ENCODE peak calls at places on chromosomes 5 and 9, in seven cellular contexts. R, J, E, S, X, V and O are unnamed samples.

GRCh38 chr5:3068401-3068800 is 316.9 kb upstream of the IRX2 start:
- DNase-seq in R (no peak), J (no peak), E (no peak), S (no peak), X (no peak), V (no peak), O (no peak)

GRCh38 chr9:73643379-73644013 is 491.8 kb downstream of the ANXA1 start:
- DNase-seq in R (no peak), J (no peak), E (no peak), S (no peak), X (peak; percentile 78), V (no peak), O (no peak)

GRCh38 chr5:135986891-135987401 is 32.2 kb upstream of the LECT2 start:
- DNase-seq in R (no peak), J (no peak), E (no peak), S (peak; percentile 42), X (no peak), V (no peak), O (no peak)

GRCh38 chr9:137802521-137803243 is 74.9 kb upstream of the CACNA1B start:
- DNase-seq in R (no peak), J (no peak), E (no peak), S (no peak), X (no peak), V (no peak), O (no peak)

GRCh38 chr5:124583469-124584350 is 162.7 kb downstream of the ZNF608 start:
- DNase-seq in R (no peak), J (no peak), E (peak; percentile 62), S (peak; percentile 93), X (peak; percentile 90), V (no peak), O (peak; percentile 23)

GRCh38 chr9:89592963-89593775 is 11.6 kb upstream of the GADD45G start:
- DNase-seq in R (no peak), J (peak; percentile 45), E (no peak), S (no peak), X (peak; percentile 38), V (no peak), O (no peak)

GRCh38 chr5:171436804-171437285 is 17.4 kb downstream of the FGF18 start:
- DNase-seq in R (no peak), J (no peak), E (no peak), S (no peak), X (no peak), V (no peak), O (no peak)

GRCh38 chr5:113084402-113085083 is 107.9 kb downstream of the DCP2 start:
- DNase-seq in R (no peak), J (peak; percentile 76), E (no peak), S (no peak), X (no peak), V (peak; percentile 51), O (no peak)

GRCh38 chr5:181261320-181262085 is 560 bp upstream of the TRIM52 start:
- DNase-seq in R (peak; percentile 66), J (peak; percentile 84), E (peak; percentile 78), S (peak; percentile 78), X (peak; percentile 78), V (peak; percentile 84), O (peak; percentile 78)

GRCh38 chr5:78162253-78162862 is 132.1 kb downstream of the AP3B1 start:
- DNase-seq in R (no peak), J (no peak), E (peak; percentile 56), S (peak; percentile 18), X (peak; percentile 31), V (peak; percentile 37), O (no peak)

GRCh38 chr5:176447538-176447981 is 625 bp upstream of the FAF2 start:
- DNase-seq in R (no peak), J (peak; percentile 54), E (no peak), S (peak; percentile 27), X (no peak), V (peak; percentile 80), O (no peak)

GRCh38 chr9:21670374-21670773 is 132.1 kb upstream of the MTAP start:
- DNase-seq in R (no peak), J (no peak), E (no peak), S (no peak), X (no peak), V (no peak), O (no peak)

GRCh38 chr9:6805532-6805931 is 47.8 kb downstream of the KDM4C start:
- DNase-seq in R (no peak), J (peak; percentile 30), E (peak; percentile 35), S (no peak), X (peak; percentile 53), V (peak; percentile 31), O (no peak)

DNA sequence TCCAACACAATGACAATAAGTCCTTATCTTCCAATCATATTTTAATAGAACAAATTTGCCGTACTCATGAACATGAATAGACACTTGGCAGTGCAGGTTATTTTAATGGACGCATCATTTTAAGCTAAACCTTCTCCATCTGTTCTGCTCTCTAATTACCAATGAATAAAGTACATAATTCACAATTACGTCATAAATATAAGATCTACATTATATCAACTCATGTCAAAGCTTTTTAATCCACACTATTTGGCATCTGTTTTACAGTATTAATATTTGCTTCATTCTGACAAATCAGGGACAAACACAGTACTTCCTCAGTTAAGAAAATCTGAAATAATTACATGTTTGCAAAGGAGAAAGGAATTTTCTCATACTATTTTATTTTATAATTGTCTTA is 344.1 kb upstream of the DMAC1 start:
- DNase-seq in R (no peak), J (no peak), E (no peak), S (no peak), X (no peak), V (no peak), O (no peak)
- TF ChIP-seq CTCF in R (no peak), J (no peak), E (no peak), S (no peak), X (no peak), V (no peak), O (no peak)

GRCh38 chr5:117315170-117315569 is 740.5 kb upstream of the SEMA6A start:
- DNase-seq in R (no peak), J (no peak), E (no peak), S (no peak), X (no peak), V (no peak), O (no peak)

GRCh38 chr5:117318528-117318927 is 743.9 kb upstream of the SEMA6A start:
- DNase-seq in R (no peak), J (no peak), E (no peak), S (no peak), X (no peak), V (no peak), O (no peak)
- TF ChIP-seq CTCF in R (no peak), J (no peak), E (no peak), S (no peak), X (no peak), V (no peak), O (no peak)

GRCh38 chr9:78239506-78239905 is 3.6 kb downstream of the CEP78 start:
- DNase-seq in R (no peak), J (no peak), E (no peak), S (no peak), X (no peak), V (no peak), O (no peak)
- TF ChIP-seq CTCF in R (no peak), J (no peak), E (no peak), S (no peak), X (peak; percentile 28), V (no peak), O (no peak)

GRCh38 chr9:12813960-12814876 is 39.4 kb downstream of the LURAP1L start:
- DNase-seq in R (no peak), J (no peak), E (peak; percentile 99), S (peak; percentile 71), X (peak; percentile 99), V (peak; percentile 59), O (no peak)
- TF ChIP-seq CTCF in R (no peak), J (no peak), E (peak; percentile 22), S (no peak), X (peak; percentile 39), V (peak; percentile 50), O (no peak)

GRCh38 chr5:150576449-150576949 is 64.0 kb upstream of the SYNPO start:
- DNase-seq in R (no peak), J (no peak), E (no peak), S (no peak), X (no peak), V (no peak), O (no peak)
- TF ChIP-seq CTCF in R (no peak), J (no peak), E (no peak), S (no peak), X (no peak), V (no peak), O (no peak)

GRCh38 chr5:151424892-151425523 is 22.4 kb upstream of the SLC36A1 start:
- DNase-seq in R (no peak), J (no peak), E (no peak), S (no peak), X (no peak), V (no peak), O (no peak)

GRCh38 chr5:151432210-151432609 is 15.2 kb upstream of the SLC36A1 start:
- DNase-seq in R (no peak), J (no peak), E (no peak), S (no peak), X (no peak), V (no peak), O (no peak)

GRCh38 chr5:151430731-151431130 is 16.7 kb upstream of the SLC36A1 start:
- DNase-seq in R (no peak), J (no peak), E (no peak), S (no peak), X (no peak), V (no peak), O (no peak)

DNA sequence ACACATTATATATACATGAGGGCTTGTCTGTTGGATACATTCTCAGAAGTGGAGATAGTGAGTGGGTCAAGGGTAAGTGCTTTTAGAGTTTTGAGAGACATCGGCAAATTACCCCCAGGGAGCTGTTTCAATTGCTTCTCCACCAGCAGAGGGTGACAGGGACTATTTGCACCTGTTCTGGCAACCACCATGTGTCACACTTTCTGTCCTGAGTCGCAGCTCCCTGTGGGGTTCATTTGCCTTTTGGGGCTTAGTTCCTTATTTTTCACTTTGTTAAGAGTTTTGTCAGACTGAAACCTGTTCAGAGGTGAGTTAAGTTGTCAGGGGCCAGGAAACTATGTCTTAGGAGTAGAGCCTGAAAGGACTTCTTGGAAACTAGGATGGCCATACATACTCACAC is 20.1 kb upstream of the SLC36A1 start:
- DNase-seq in R (no peak), J (no peak), E (no peak), S (peak; percentile 19), X (no peak), V (no peak), O (peak; percentile 22)
- TF ChIP-seq CTCF in R (no peak), J (no peak), E (no peak), S (peak; percentile 27), X (no peak), V (no peak), O (no peak)